ENCODE peak calls at places on chromosomes 7 and 10, in nine cellular contexts. M is HT1080; T is EH; F is ACHN; J is stimulated activated CD4-positive, alpha-beta T cell treated with anti-CD3 and anti-CD28 coated beads, Interleukin-2, amount 100 ng/mL, for 24 hours; Y is hypothalamus; A is CD8-positive, alpha-beta memory T cell; X is HFF-Myc; H is GM20000. L is an unnamed sample.

GRCh38 chr7:140697447-140698143 is 1.1 kb downstream of the NDUFB2 start:
- DNase-seq in T (no peak), J (no peak), F (no peak), A (no peak), H (no peak), M (no peak), X (no peak), Y (no peak), L (no peak)

GRCh38 chr10:22367471-22367870 is 22.2 kb downstream of the SPAG6 start:
- DNase-seq in F (no peak), A (no peak), T (no peak), J (no peak), Y (no peak), H (no peak), M (no peak), X (no peak), L (no peak)

GRCh38 chr10:70533189-70533558 is 54.6 kb downstream of the PALD1 start:
- DNase-seq in H (no peak), A (no peak), Y (no peak), J (no peak), X (no peak), F (no peak), M (no peak), T (no peak), L (no peak)

GRCh38 chr7:45174328-45174610 is 16.7 kb downstream of the RAMP3 start:
- DNase-seq in F (no peak), A (peak; percentile 3), X (no peak), M (no peak), Y (no peak), J (no peak), T (no peak), H (no peak), L (no peak)

GRCh38 chr7:7798510-7798909 is 80.1 kb upstream of the RPA3 start:
- DNase-seq in Y (no peak), J (no peak), X (no peak), H (no peak), F (no peak), T (no peak), A (no peak), M (no peak), L (no peak)

GRCh38 chr10:93032105-93032808 is 28.3 kb upstream of the CYP26C1 start:
- DNase-seq in F (no peak), X (no peak), H (no peak), A (no peak), T (peak; percentile 30), Y (no peak), J (no peak), M (no peak), L (no peak)

GRCh38 chr7:20441886-20442505 is 111.3 kb downstream of the ITGB8 start:
- DNase-seq in X (peak; percentile 67), J (no peak), F (no peak), H (no peak), Y (no peak), T (peak; percentile 3), M (no peak), A (no peak), L (no peak)

GRCh38 chr10:60810437-60811182 is 32.3 kb downstream of the CDK1 start:
- DNase-seq in Y (no peak), M (peak; percentile 45), T (peak; percentile 72), J (no peak), F (no peak), X (no peak), A (no peak), H (no peak), L (peak; percentile 61)

GRCh38 chr10:78934994-78935602 is 133.7 kb upstream of the ZMIZ1 start:
- DNase-seq in Y (no peak), M (no peak), A (no peak), H (no peak), F (no peak), T (no peak), J (no peak), X (no peak), L (no peak)

GRCh38 chr10:105742184-105742583 is 1101.1 kb downstream of the SORCS3 start:
- DNase-seq in J (no peak), F (peak; percentile 26), M (peak; percentile 82), X (no peak), T (no peak), Y (no peak), H (no peak), A (no peak), L (no peak)

GRCh38 chr7:101933028-101933427 is 115.6 kb downstream of the CUX1 start:
- DNase-seq in X (no peak), M (no peak), H (no peak), A (no peak), T (no peak), J (no peak), Y (no peak), F (no peak), L (no peak)

GRCh38 chr10:133277993-133278576 is 1.4 kb upstream of the ADAM8 start:
- DNase-seq in J (no peak), M (no peak), A (no peak), Y (no peak), T (no peak), X (no peak), F (no peak), H (no peak), L (no peak)

GRCh38 chr10:6162589-6163356 is 40.0 kb upstream of the PFKFB3 start:
- DNase-seq in F (peak; percentile 29), Y (no peak), J (no peak), M (no peak), A (peak; percentile 20), H (no peak), X (no peak), T (peak; percentile 31), L (no peak)

GRCh38 chr7:151597541-151597940 is 77.8 kb upstream of the RHEB start:
- DNase-seq in Y (no peak), A (no peak), F (no peak), J (no peak), H (no peak), M (no peak), X (no peak), T (no peak), L (no peak)

GRCh38 chr10:124092270-124093075 is 925 bp downstream of the CHST15 start:
- DNase-seq in Y (peak; percentile 31), M (no peak), T (peak; percentile 25), X (no peak), H (peak; percentile 83), A (no peak), F (peak; percentile 54), J (no peak), L (no peak)

GRCh38 chr10:121553861-121554264 is 44.4 kb downstream of the FGFR2 start:
- DNase-seq in J (no peak), X (no peak), Y (no peak), A (no peak), F (no peak), T (no peak), M (no peak), H (no peak), L (no peak)

GRCh38 chr10:101234333-101234732 is 5.1 kb upstream of the LBX1 start:
- DNase-seq in M (no peak), J (no peak), F (no peak), T (no peak), H (no peak), Y (no peak), X (no peak), A (no peak), L (no peak)

GRCh38 chr7:1884583-1885350 is 214.7 kb downstream of the ELFN1 start:
- DNase-seq in T (peak; percentile 26), M (no peak), A (no peak), X (no peak), F (no peak), J (no peak), Y (no peak), H (no peak), L (no peak)

GRCh38 chr10:59362184-59362966 is at the start of gene FAM13C:
- DNase-seq in M (peak; percentile 69), H (peak; percentile 30), X (no peak), Y (peak; percentile 62), F (peak; percentile 28), A (no peak), J (peak; percentile 16), T (peak; percentile 46), L (peak; percentile 69)

GRCh38 chr7:68015565-68016532 is 1019.2 kb downstream of the TYW1 start:
- DNase-seq in Y (no peak), J (no peak), A (no peak), M (no peak), X (no peak), H (no peak), F (no peak), T (no peak), L (no peak)

GRCh38 chr7:151233111-151233701 is 923 bp downstream of the CHPF2 start:
- DNase-seq in M (peak; percentile 72), J (peak; percentile 81), A (peak; percentile 82), X (peak; percentile 35), T (peak; percentile 88), Y (no peak), F (peak; percentile 94), H (peak; percentile 72), L (no peak)

GRCh38 chr7:155129186-155129585 is 59.1 kb downstream of the HTR5A start:
- DNase-seq in Y (no peak), F (no peak), T (no peak), J (no peak), M (no peak), H (no peak), A (no peak), X (no peak), L (no peak)

GRCh38 chr10:625335-625699 is 64.2 kb downstream of the DIP2C start:
- DNase-seq in A (no peak), Y (peak; percentile 63), H (no peak), T (no peak), J (no peak), F (no peak), M (no peak), X (no peak), L (no peak)

GRCh38 chr7:115840702-115841101 is 189.9 kb downstream of the TFEC start:
- DNase-seq in T (peak; percentile 3), A (no peak), F (no peak), X (no peak), H (no peak), J (no peak), M (no peak), Y (no peak), L (no peak)

GRCh38 chr10:84333864-84334451 is 5.6 kb downstream of the CCSER2 start:
- DNase-seq in A (peak; percentile 90), F (peak; percentile 29), H (peak; percentile 56), X (no peak), M (peak; percentile 32), T (peak; percentile 34), Y (no peak), J (peak; percentile 63), L (no peak)

GRCh38 chr7:76397409-76398183 is 11.9 kb downstream of the SSC4D start:
- DNase-seq in M (no peak), A (peak; percentile 86), F (peak; percentile 95), H (peak; percentile 93), Y (peak; percentile 42), J (peak; percentile 82), T (peak; percentile 63), X (no peak), L (peak; percentile 82)

GRCh38 chr7:2440608-2441245 is 35.5 kb downstream of the GRIFIN start:
- DNase-seq in X (no peak), Y (no peak), J (no peak), A (no peak), F (no peak), T (no peak), H (no peak), M (no peak), L (peak; percentile 78)

GRCh38 chr7:18708204-18708603 is 212.7 kb downstream of the HDAC9 start:
- DNase-seq in H (no peak), Y (no peak), M (no peak), T (no peak), X (no peak), J (no peak), F (no peak), A (no peak), L (no peak)

GRCh38 chr7:156751319-156751718 is 110.7 kb downstream of the RNF32 start:
- DNase-seq in H (peak; percentile 11), F (peak; percentile 98), A (no peak), J (peak; percentile 42), Y (no peak), X (peak; percentile 70), M (peak; percentile 95), T (peak; percentile 74), L (no peak)

GRCh38 chr7:47534322-47535032 is 47.4 kb downstream of the TNS3 start:
- DNase-seq in J (no peak), Y (no peak), T (no peak), M (peak; percentile 50), A (no peak), F (no peak), H (no peak), X (no peak), L (no peak)

L was measured in ureter.